ENCODE peak calls at places on chromosome 1, in eight cellular contexts. Q is heart right ventricle, J is suprapubic skin, X is GM23338, R is heart left ventricle, G is cardiac muscle cell, E is psoas muscle, T is thoracic aorta. I is an unnamed sample. For H3K27me3, the result is how much of the 10 kb centered on the place peaks cover.

GRCh38 chr1:95547000-95547399 is 313.0 kb downstream of the RWDD3 start:
- DNase-seq in Q (no peak), J (no peak), X (no peak), R (no peak), G (no peak), E (no peak), T (no peak), I (no peak)

GRCh38 chr1:211750599-211750998 is 75.2 kb upstream of the NEK2 start:
- DNase-seq in Q (no peak), J (no peak), X (no peak), R (no peak), G (no peak), E (no peak), T (no peak), I (no peak)

GRCh38 chr1:1605034-1605591 is 5.2 kb upstream of the FNDC10 start:
- DNase-seq in Q (no peak), J (no peak), X (no peak), R (no peak), G (no peak), E (no peak), T (no peak), I (no peak)

GRCh38 chr1:20440785-20441200 is 45.2 kb downstream of the CAMK2N1 start:
- DNase-seq in Q (no peak), J (no peak), X (peak), R (no peak), G (peak), E (peak), T (no peak), I (no peak)

GRCh38 chr1:23561076-23561812 is 1.9 kb upstream of the ID3 start:
- DNase-seq in Q (no peak), J (no peak), X (no peak), R (no peak), G (no peak), E (no peak), T (no peak), I (no peak)

GRCh38 chr1:18922319-18922726 is 20.0 kb upstream of the ALDH4A1 start:
- DNase-seq in Q (peak), J (peak), X (no peak), R (peak), G (peak), E (peak), T (peak), I (peak)

GRCh38 chr1:41015281-41015680 is 6.2 kb downstream of the SLFNL1 start:
- DNase-seq in Q (no peak), J (no peak), X (no peak), R (no peak), G (no peak), E (no peak), T (no peak), I (no peak)

GRCh38 chr1:12610305-12610935 is 7.6 kb downstream of the DHRS3 start:
- DNase-seq in Q (no peak), J (no peak), X (no peak), R (no peak), G (no peak), E (no peak), T (no peak), I (no peak)

GRCh38 chr1:31937300-31938183 is 626 bp downstream of the PTP4A2 start:
- DNase-seq in Q (peak), J (peak), X (peak), R (peak), G (peak), E (peak), T (peak), I (peak)

GRCh38 chr1:109821221-109821669 is 57.5 kb upstream of the EPS8L3 start:
- DNase-seq in Q (no peak), J (peak), X (no peak), R (no peak), G (no peak), E (peak), T (peak), I (peak)

GRCh38 chr1:18297896-18298648 is 182.7 kb upstream of the KLHDC7A start:
- DNase-seq in Q (no peak), J (no peak), X (peak), R (peak), G (no peak), E (no peak), T (no peak), I (no peak)

GRCh38 chr1:15876357-15876756 is 28.9 kb downstream of the SPEN start:
- DNase-seq in Q (no peak), J (peak), X (peak), R (no peak), G (peak), E (no peak), T (no peak), I (no peak)

GRCh38 chr1:116986531-116987255 is 14.9 kb upstream of the CD101 start:
- DNase-seq in Q (no peak), J (no peak), X (peak), R (no peak), G (no peak), E (no peak), T (no peak), I (no peak)

GRCh38 chr1:201310986-201311355 is 27.7 kb downstream of the PKP1 start:
- DNase-seq in Q (no peak), J (no peak), X (no peak), R (peak), G (no peak), E (no peak), T (no peak), I (no peak)

GRCh38 chr1:20578721-20579380 is 10.0 kb upstream of the CDA start:
- DNase-seq in Q (no peak), J (no peak), X (no peak), R (no peak), G (no peak), E (no peak), T (no peak), I (no peak)

GRCh38 chr1:170592591-170593111 is 60.7 kb downstream of the GORAB start:
- DNase-seq in Q (no peak), J (no peak), X (no peak), R (no peak), G (no peak), E (no peak), T (no peak), I (no peak)

GRCh38 chr1:96211166-96211565 is 510.4 kb upstream of the PTBP2 start:
- DNase-seq in Q (no peak), J (no peak), X (no peak), R (no peak), G (no peak), E (no peak), T (no peak), I (no peak)

GRCh38 chr1:228697209-228698016 is 37.9 kb upstream of the RHOU start:
- DNase-seq in Q (peak), J (peak), X (peak), R (no peak), G (peak), E (peak), T (peak), I (peak)

GRCh38 chr1:117838911-117839310 is 90.5 kb downstream of the GDAP2 start:
- DNase-seq in Q (no peak), J (no peak), X (no peak), R (no peak), G (no peak), E (no peak), T (no peak), I (no peak)

GRCh38 chr1:47727051-47727708 is 270.0 kb downstream of the TRABD2B start:
- DNase-seq in Q (no peak), J (no peak), X (no peak), R (no peak), G (no peak), E (no peak), T (no peak), I (no peak)

GRCh38 chr1:117861694-117862093 is 67.7 kb downstream of the GDAP2 start:
- DNase-seq in Q (no peak), J (no peak), X (no peak), R (no peak), G (no peak), E (no peak), T (no peak), I (no peak)

GRCh38 chr1:244163861-244164562 is 112.9 kb downstream of the ZBTB18 start:
- DNase-seq in Q (no peak), J (no peak), X (peak), R (no peak), G (peak), E (no peak), T (no peak), I (no peak)

GRCh38 chr1:71521655-71522264 is 440.9 kb upstream of the ZRANB2 start:
- DNase-seq in Q (no peak), J (no peak), X (peak), R (no peak), G (peak), E (peak), T (no peak), I (no peak)

GRCh38 chr1:111737216-111738132 is 1.7 kb downstream of the INKA2 start:
- DNase-seq in Q (no peak), J (no peak), X (no peak), R (no peak), G (no peak), E (no peak), T (no peak), I (no peak)

GRCh38 chr1:60245371-60245770 is 171.8 kb upstream of the C1orf87 start:
- DNase-seq in Q (no peak), J (no peak), X (no peak), R (no peak), G (no peak), E (no peak), T (no peak), I (no peak)

GRCh38 chr1:27070390-27071048 is 57.9 kb upstream of the TENT5B start:
- DNase-seq in Q (no peak), J (no peak), X (peak), R (no peak), G (no peak), E (no peak), T (no peak), I (no peak)

GRCh38 chr1:8201331-8201861 is 116.5 kb upstream of the SLC45A1 start:
- DNase-seq in Q (no peak), J (no peak), X (no peak), R (no peak), G (no peak), E (no peak), T (no peak), I (no peak)

GRCh38 chr1:210571356-210572334 is 242.9 kb downstream of the HHAT start:
- DNase-seq in Q (no peak), J (no peak), X (no peak), R (no peak), G (no peak), E (no peak), T (no peak), I (no peak)

GRCh38 chr1:243716901-243717300 is 133.1 kb downstream of the AKT3 start:
- DNase-seq in Q (no peak), J (no peak), X (no peak), R (no peak), G (no peak), E (no peak), T (no peak), I (no peak)

GRCh38 chr1:229363723-229364122 is 20.9 kb upstream of the CCSAP start:
- DNase-seq in Q (no peak), J (no peak), X (peak), R (no peak), G (no peak), E (no peak), T (no peak), I (no peak)

GRCh38 chr1:241551759-241552638 is 19.8 kb downstream of the KMO start:
- DNase-seq in Q (no peak), J (no peak), X (no peak), R (no peak), G (no peak), E (peak), T (peak), I (no peak)

GRCh38 chr1:198267921-198268320 is 111.1 kb downstream of the NEK7 start:
- DNase-seq in Q (no peak), J (no peak), X (no peak), R (no peak), G (no peak), E (no peak), T (no peak), I (no peak)

GRCh38 chr1:157806431-157807149 is 13.3 kb downstream of the FCRL1 start:
- DNase-seq in Q (no peak), J (no peak), X (no peak), R (no peak), G (no peak), E (no peak), T (no peak), I (no peak)

GRCh38 chr1:169001353-169001752 is 105.1 kb upstream of the ATP1B1 start:
- DNase-seq in Q (no peak), J (no peak), X (no peak), R (no peak), G (no peak), E (no peak), T (no peak), I (no peak)

GRCh38 chr1:169945171-169945570 is 51.5 kb upstream of the SCYL3 start:
- DNase-seq in Q (no peak), J (no peak), X (no peak), R (peak), G (no peak), E (no peak), T (no peak), I (no peak)

GRCh38 chr1:203169770-203170520 is 5.7 kb downstream of the MYBPH start:
- DNase-seq in Q (no peak), J (no peak), X (no peak), R (peak), G (no peak), E (no peak), T (no peak), I (no peak)

DNA sequence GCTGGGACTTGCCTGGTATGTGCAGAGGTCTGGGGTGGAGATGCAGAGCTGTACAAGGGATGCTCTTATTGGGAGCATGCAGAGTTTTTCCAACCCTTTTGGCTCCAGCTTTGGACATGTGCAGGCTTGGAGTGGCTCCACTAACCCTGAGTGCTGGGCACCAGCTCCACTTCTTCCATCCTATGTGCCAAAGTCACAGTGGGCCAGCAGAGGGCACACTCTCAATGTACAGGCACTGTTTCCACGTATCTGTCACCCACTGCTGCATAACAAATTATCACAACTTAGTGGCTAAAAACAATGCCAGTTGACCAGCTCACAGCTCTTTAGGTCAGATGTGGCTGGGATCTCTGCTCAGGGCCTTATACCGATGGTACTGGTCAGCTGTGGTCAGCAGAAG is 631.8 kb downstream of the AJAP1 start:
- DNase-seq in Q (no peak), J (no peak), X (peak), R (no peak), G (no peak), E (no peak), T (no peak), I (no peak)
- TF ChIP-seq CTCF in Q (no peak), J (no peak), X (no peak), R (no peak), G (no peak), E (no peak), T (no peak), I (no peak)

GRCh38 chr1:38126970-38127369 is 80.4 kb upstream of the POU3F1 start:
- DNase-seq in Q (no peak), J (no peak), X (no peak), R (no peak), G (no peak), E (no peak), T (no peak), I (no peak)

GRCh38 chr1:38127432-38127831 is 80.8 kb upstream of the POU3F1 start:
- DNase-seq in Q (no peak), J (no peak), X (no peak), R (no peak), G (no peak), E (no peak), T (no peak), I (no peak)

GRCh38 chr1:38125837-38126520 is 79.4 kb upstream of the POU3F1 start:
- DNase-seq in Q (no peak), J (no peak), X (no peak), R (no peak), G (no peak), E (no peak), T (no peak), I (no peak)

GRCh38 chr1:38123356-38123755 is 76.8 kb upstream of the POU3F1 start:
- DNase-seq in Q (no peak), J (no peak), X (no peak), R (no peak), G (no peak), E (no peak), T (no peak), I (no peak)

GRCh38 chr1:38125016-38125415 is 78.4 kb upstream of the POU3F1 start:
- DNase-seq in Q (no peak), J (no peak), X (no peak), R (no peak), G (no peak), E (no peak), T (no peak), I (no peak)
- H3K4me3 ChIP-seq in Q (no peak), J (no peak), X (no peak), R (no peak), G (no peak), E (no peak), T (no peak), I (no peak)

GRCh38 chr1:44422161-44422560 is 17.1 kb downstream of the RNF220 start:
- DNase-seq in Q (no peak), J (no peak), X (peak), R (no peak), G (no peak), E (no peak), T (no peak), I (no peak)
- H3K27me3 ChIP-seq in Q (half or more), J (half or more), X (under half), R (half or more), G (under half), E (under half), T (under half), I (under half)

GRCh38 chr1:45957684-45958083 is 154.3 kb downstream of the MAST2 start:
- DNase-seq in Q (no peak), J (no peak), X (no peak), R (no peak), G (no peak), E (no peak), T (no peak), I (no peak)
- TF ChIP-seq CTCF in Q (no peak), J (no peak), X (no peak), R (no peak), G (no peak), E (no peak), T (no peak), I (no peak)

GRCh38 chr1:97943354-97943753 is 22.5 kb upstream of the DPYD start:
- DNase-seq in Q (no peak), J (no peak), X (no peak), R (no peak), G (no peak), E (no peak), T (no peak), I (no peak)
- H3K4me3 ChIP-seq in Q (no peak), J (no peak), X (no peak), R (no peak), G (no peak), E (no peak), T (no peak), I (no peak)

GRCh38 chr1:37319284-37319683 is 155.1 kb upstream of the ZC3H12A start:
- DNase-seq in Q (no peak), J (no peak), X (no peak), R (no peak), G (no peak), E (no peak), T (no peak), I (no peak)
- H3K27me3 ChIP-seq in Q (half or more), J (half or more), X (under half), R (half or more), G (under half), E (under half), T (under half), I (under half)

DNA sequence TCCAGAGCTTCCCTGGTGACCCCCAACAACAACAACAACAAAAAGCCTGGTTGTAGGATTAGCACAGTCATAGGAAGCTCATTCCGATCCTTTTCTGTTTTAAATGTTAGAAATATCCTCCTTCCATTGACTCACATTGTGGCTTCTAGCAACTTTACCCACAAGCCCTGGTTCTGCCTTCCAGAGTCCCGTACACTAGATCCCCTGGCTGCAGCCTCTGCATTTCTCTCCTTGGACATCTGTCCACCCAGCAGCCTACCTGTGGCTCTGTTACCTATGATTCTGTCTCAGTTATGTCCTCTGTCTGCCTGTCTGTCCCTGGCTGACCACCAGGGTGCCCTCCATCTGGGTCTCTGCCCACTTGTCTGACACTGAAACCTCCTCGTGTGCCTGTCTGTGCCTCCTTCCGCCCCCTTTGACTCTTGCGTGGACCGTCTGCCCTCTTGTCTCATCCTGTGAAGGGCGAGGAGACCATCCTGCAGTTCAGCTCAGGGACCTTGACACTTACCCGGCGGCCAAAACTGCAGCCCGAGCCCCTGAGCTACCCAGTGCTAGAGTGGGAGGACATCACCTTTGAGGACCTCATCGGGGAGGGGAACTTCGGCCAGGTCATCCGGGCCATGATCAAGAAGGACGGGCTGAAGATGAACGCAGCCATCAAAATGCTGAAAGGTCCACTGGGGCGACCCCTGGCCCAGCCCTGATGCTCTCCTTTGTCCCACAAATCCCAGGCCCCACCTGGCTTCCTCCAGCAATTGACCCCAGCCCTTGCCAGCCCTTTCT is 16.1 kb downstream of the TIE1 start:
- DNase-seq in Q (no peak), J (peak), X (peak), R (no peak), G (no peak), E (no peak), T (no peak), I (no peak)
- TF ChIP-seq CTCF in Q (no peak), J (no peak), X (peak), R (no peak), G (peak), E (no peak), T (no peak), I (no peak)